ENCODE peak calls at places on chromosomes 16 and 17, in four cellular contexts. Z, P, A and J are unnamed samples.

GRCh38 chr17:75411328-75412067 is 6.0 kb upstream of the GRB2 start:
- DNase-seq in Z (no peak), P (no peak), A (no peak), J (no peak)

GRCh38 chr16:79642652-79643051 is 42.1 kb upstream of the MAF start:
- DNase-seq in Z (no peak), P (no peak), A (no peak), J (no peak)

GRCh38 chr17:32157225-32157624 is 14.9 kb downstream of the RHOT1 start:
- DNase-seq in Z (no peak), P (peak; percentile 63), A (no peak), J (no peak)

GRCh38 chr17:6686026-6686425 is 27.1 kb downstream of the SLC13A5 start:
- DNase-seq in Z (no peak), P (no peak), A (no peak), J (no peak)

GRCh38 chr17:62619413-62620155 is 7.9 kb upstream of the MRC2 start:
- DNase-seq in Z (no peak), P (no peak), A (no peak), J (peak; percentile 35)

GRCh38 chr17:8994319-8994718 is 27.0 kb upstream of the NTN1 start:
- DNase-seq in Z (peak; percentile 57), P (peak; percentile 23), A (peak; percentile 83), J (peak; percentile 92)

GRCh38 chr17:77419547-77420475 is 279.0 kb downstream of the SEC14L1 start:
- DNase-seq in Z (no peak), P (peak; percentile 80), A (peak; percentile 94), J (peak; percentile 95)

GRCh38 chr16:12587170-12587569 is 216.5 kb downstream of the CPPED1 start:
- DNase-seq in Z (no peak), P (no peak), A (no peak), J (no peak)

GRCh38 chr16:89443727-89444084 is 46.7 kb downstream of the ANKRD11 start:
- DNase-seq in Z (no peak), P (no peak), A (no peak), J (no peak)

GRCh38 chr16:89444151-89444723 is 46.1 kb downstream of the ANKRD11 start:
- DNase-seq in Z (no peak), P (no peak), A (no peak), J (no peak)

GRCh38 chr16:89442588-89442987 is 47.8 kb downstream of the ANKRD11 start:
- DNase-seq in Z (no peak), P (no peak), A (no peak), J (no peak)

GRCh38 chr16:89445166-89445565 is 45.2 kb downstream of the ANKRD11 start:
- DNase-seq in Z (no peak), P (no peak), A (no peak), J (no peak)

GRCh38 chr16:89442990-89443726 is 47.2 kb downstream of the ANKRD11 start:
- DNase-seq in Z (no peak), P (peak; percentile 75), A (peak; percentile 58), J (no peak)
- H4K8ac ChIP-seq in Z (no peak overlapping the region), P (no peak overlapping the region), A (no peak overlapping the region), J (no peak overlapping the region)

GRCh38 chr17:68428498-68429172 is 28.7 kb downstream of the WIPI1 start:
- DNase-seq in Z (no peak), P (no peak), A (no peak), J (no peak)

GRCh38 chr17:68424188-68424587 is 33.1 kb downstream of the WIPI1 start:
- DNase-seq in Z (no peak), P (no peak), A (no peak), J (no peak)

GRCh38 chr17:68427575-68427974 is 29.7 kb downstream of the WIPI1 start:
- DNase-seq in Z (no peak), P (no peak), A (no peak), J (no peak)

GRCh38 chr17:68424861-68425260 is 32.4 kb downstream of the WIPI1 start:
- DNase-seq in Z (no peak), P (no peak), A (peak; percentile 17), J (peak; percentile 69)

DNA sequence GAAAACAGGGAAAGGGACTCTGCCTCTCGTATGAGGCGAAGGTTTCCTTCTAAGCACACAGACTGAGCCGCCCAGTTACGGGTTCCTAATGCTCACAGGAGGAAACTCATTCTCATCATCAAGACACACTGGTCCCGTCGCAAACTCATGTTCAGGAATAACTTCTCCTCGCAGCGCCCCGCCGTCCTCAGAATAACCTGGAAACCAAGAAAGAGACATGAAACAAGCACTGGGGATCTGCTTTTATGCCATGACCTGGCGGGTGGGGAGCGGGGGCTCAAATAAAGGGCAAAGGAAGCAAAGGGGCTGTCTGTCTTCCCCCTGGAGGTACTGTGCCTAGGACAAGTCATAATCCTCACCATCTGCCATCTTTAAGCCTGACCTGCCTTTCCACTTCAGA is 31.3 kb downstream of the WIPI1 start:
- DNase-seq in Z (no peak), P (no peak), A (no peak), J (no peak)
- H4K5ac ChIP-seq in Z (no peak overlapping the region), P (no peak overlapping the region), A (no peak overlapping the region), J (no peak overlapping the region)

DNA sequence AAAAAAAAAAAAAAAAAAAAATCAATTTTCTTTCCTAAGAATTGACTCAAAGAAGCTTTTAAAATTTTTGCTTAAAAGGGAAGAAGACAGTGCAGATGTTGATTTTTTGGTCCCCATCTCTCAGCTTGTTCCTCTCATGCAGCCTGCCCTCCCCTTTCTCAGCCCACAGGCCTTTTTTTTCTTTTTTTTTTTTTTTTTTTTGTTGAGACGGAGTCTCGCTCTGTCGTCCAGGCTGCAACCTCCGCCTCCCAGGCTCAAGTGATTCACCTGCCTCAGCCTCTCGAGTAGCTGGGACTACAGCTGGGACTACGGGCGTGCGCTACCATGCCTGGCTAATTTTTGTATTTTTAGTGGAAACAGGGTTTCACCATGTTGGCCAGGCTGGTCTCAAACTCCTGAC is 17.7 kb downstream of the YPEL2 start:
- DNase-seq in Z (no peak), P (no peak), A (no peak), J (no peak)
- H3K4me1 ChIP-seq in Z (no peaks in the 10 kb centered on the region), P (peaks cover 2% of the 10 kb centered on the region), A (peaks cover 3% of the 10 kb centered on the region), J (peaks cover 5% of the 10 kb centered on the region)

DNA sequence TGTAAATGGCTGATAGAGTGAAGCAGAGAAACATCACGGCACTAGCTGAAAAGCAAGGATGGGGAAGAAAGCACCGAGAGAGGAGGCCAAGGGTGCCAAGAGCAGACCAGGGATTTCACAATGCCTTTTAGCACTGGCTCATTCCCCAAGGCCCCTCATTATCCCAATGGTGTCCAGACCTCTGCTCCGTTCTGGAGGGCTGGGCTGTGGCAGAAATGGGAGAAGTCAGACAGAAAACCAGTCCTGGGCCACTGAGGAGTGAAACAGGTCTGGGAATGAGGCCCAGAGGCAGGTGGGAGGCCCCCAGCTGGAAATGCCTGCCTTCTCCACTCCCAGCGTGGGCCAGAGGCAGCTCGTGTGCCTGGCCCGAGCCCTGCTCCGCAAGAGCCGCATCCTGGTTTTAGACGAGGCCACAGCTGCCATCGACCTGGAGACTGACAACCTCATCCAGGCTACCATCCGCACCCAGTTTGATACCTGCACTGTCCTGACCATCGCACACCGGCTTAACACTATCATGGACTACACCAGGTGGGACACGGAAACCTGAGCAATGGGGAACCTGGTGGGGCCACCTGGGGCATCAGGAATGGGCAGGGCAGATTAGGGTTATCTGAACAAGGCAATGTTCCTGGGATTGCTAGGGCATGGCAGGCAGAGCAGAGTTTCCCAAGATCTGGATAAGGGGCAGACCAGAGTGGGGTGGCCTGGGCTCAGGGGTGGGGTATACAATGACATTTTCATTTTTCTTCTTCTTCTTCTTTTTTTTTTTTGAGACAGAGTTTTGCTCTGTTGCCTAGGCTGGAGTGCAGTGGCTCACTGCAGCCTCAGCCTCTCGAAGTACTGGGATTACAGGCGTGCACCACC is 20.3 kb downstream of the ANKRD40 start:
- DNase-seq in Z (no peak), P (no peak), A (peak; percentile 62), J (peak; percentile 76)
- H4K8ac ChIP-seq in Z (no peak overlapping the region), P (no peak overlapping the region), A (no peak overlapping the region), J (no peak overlapping the region)

GRCh38 chr17:17812211-17813054 is 24.4 kb downstream of the SREBF1 start:
- DNase-seq in Z (no peak), P (peak; percentile 41), A (peak; percentile 83), J (peak; percentile 94)
- H4K5ac ChIP-seq in Z (no peak overlapping the region), P (no peak overlapping the region), A (no peak overlapping the region), J (no peak overlapping the region)